ENCODE peak calls at places on chromosomes 6 and 20, in eight cellular contexts. I is NCI-H1694; N is effector memory CD8-positive, alpha-beta T cell; H is kidney tubule cell; W is IMR-90; O is central memory CD4-positive, alpha-beta T cell; J is activated naive CD8-positive, alpha-beta T cell treated with anti-CD3 and anti-CD28 coated beads, Interleukin-2, amount 50 U/mL, for 24 hours; R is hippocampal formation. S is an unnamed sample.
A peak's percentile ranks its signal among the peaks of the same experiment; 100 is the strongest.

GRCh38 chr20:19256085-19256484 is 43.6 kb downstream of the SLC24A3 start:
- DNase-seq in I (no peak), N (no peak), H (no peak), W (no peak), O (no peak), J (no peak), R (no peak), S (no peak)

GRCh38 chr6:127971945-127972391 is 71.1 kb upstream of the THEMIS start:
- DNase-seq in I (no peak), N (peak; percentile 37), H (peak; percentile 60), W (peak; percentile 70), O (peak; percentile 86), J (no peak), R (no peak), S (no peak)

GRCh38 chr6:117555882-117556498 is 46.3 kb downstream of the GOPC start:
- DNase-seq in I (peak; percentile 30), N (peak; percentile 60), H (peak; percentile 47), W (peak; percentile 31), O (peak; percentile 32), J (peak; percentile 62), R (peak; percentile 24), S (no peak)

GRCh38 chr6:118356054-118356453 is 192.0 kb upstream of the PLN start:
- DNase-seq in I (no peak), N (no peak), H (no peak), W (peak; percentile 41), O (no peak), J (no peak), R (no peak), S (no peak)

GRCh38 chr6:157366648-157367047 is 14.3 kb upstream of the ZDHHC14 start:
- DNase-seq in I (no peak), N (no peak), H (no peak), W (no peak), O (no peak), J (no peak), R (no peak), S (no peak)

GRCh38 chr6:1796706-1797529 is 187.2 kb downstream of the FOXC1 start:
- DNase-seq in I (no peak), N (no peak), H (peak; percentile 64), W (peak; percentile 72), O (no peak), J (no peak), R (no peak), S (peak; percentile 52)

GRCh38 chr6:140478631-140479030 is 1104.2 kb upstream of the CITED2 start:
- DNase-seq in I (no peak), N (no peak), H (no peak), W (no peak), O (no peak), J (no peak), R (no peak), S (no peak)

GRCh38 chr6:33456156-33456555 is 1.8 kb downstream of the ZBTB9 start:
- DNase-seq in I (no peak), N (no peak), H (no peak), W (no peak), O (no peak), J (no peak), R (no peak), S (no peak)

GRCh38 chr20:48490976-48491657 is 336.7 kb downstream of the PREX1 start:
- DNase-seq in I (peak; percentile 33), N (no peak), H (peak; percentile 9), W (no peak), O (no peak), J (no peak), R (no peak), S (no peak)

GRCh38 chr20:51358032-51358724 is 184.3 kb downstream of the NFATC2 start:
- DNase-seq in I (no peak), N (no peak), H (no peak), W (no peak), O (no peak), J (no peak), R (no peak), S (no peak)

GRCh38 chr20:23050847-23051627 is 1.6 kb upstream of the THBD start:
- DNase-seq in I (no peak), N (no peak), H (peak; percentile 93), W (peak; percentile 52), O (no peak), J (peak; percentile 47), R (peak; percentile 25), S (peak; percentile 68)

GRCh38 chr20:33832113-33832853 is 21.1 kb downstream of the CHMP4B start:
- DNase-seq in I (no peak), N (no peak), H (peak; percentile 58), W (peak; percentile 21), O (no peak), J (no peak), R (peak; percentile 31), S (no peak)

GRCh38 chr6:84093405-84094049 is 60.0 kb downstream of the MRAP2 start:
- DNase-seq in I (no peak), N (no peak), H (peak; percentile 30), W (no peak), O (no peak), J (no peak), R (no peak), S (peak; percentile 24)

GRCh38 chr6:34475167-34476047 is 9.5 kb downstream of the PACSIN1 start:
- DNase-seq in I (no peak), N (no peak), H (no peak), W (peak; percentile 43), O (no peak), J (no peak), R (no peak), S (no peak)

GRCh38 chr20:1033751-1034419 is 31.8 kb upstream of the RSPO4 start:
- DNase-seq in I (no peak), N (no peak), H (no peak), W (no peak), O (no peak), J (peak; percentile 44), R (no peak), S (no peak)

GRCh38 chr6:135182993-135183531 is 2.0 kb downstream of the MYB start:
- DNase-seq in I (no peak), N (no peak), H (peak; percentile 28), W (no peak), O (peak; percentile 41), J (peak; percentile 76), R (no peak), S (peak; percentile 82)

GRCh38 chr6:83371428-83371827 is 59.4 kb downstream of the ME1 start:
- DNase-seq in I (no peak), N (no peak), H (no peak), W (peak; percentile 84), O (no peak), J (no peak), R (no peak), S (no peak)

GRCh38 chr20:46151936-46152335 is 33.8 kb downstream of the CD40 start:
- DNase-seq in I (no peak), N (no peak), H (no peak), W (no peak), O (no peak), J (peak; percentile 34), R (no peak), S (peak; percentile 69)

GRCh38 chr6:28941681-28942448 is 18.1 kb upstream of the TRIM27 start:
- DNase-seq in I (no peak), N (no peak), H (no peak), W (no peak), O (no peak), J (peak; percentile 79), R (no peak), S (no peak)